ENCODE peak calls at places on chromosome 5, in four cellular contexts. U is occipital lobe, C is T-helper 1 cell, H is mammary epithelial cell. K is an unnamed sample.

GRCh38 chr5:93902288-93902687 is 160.9 kb upstream of the POU5F2 start:
- DNase-seq in H (no peak), U (no peak), C (no peak), K (no peak)

GRCh38 chr5:172213126-172213525 is 19.2 kb downstream of the EFCAB9 start:
- DNase-seq in H (no peak), C (no peak), U (no peak), K (no peak)

GRCh38 chr5:166907314-166907713 is 1384.1 kb upstream of the WWC1 start:
- DNase-seq in U (no peak), C (no peak), H (peak; percentile 26), K (peak; percentile 45)

GRCh38 chr5:177346820-177347219 is 4.6 kb downstream of the LMAN2 start:
- DNase-seq in U (no peak), C (no peak), H (no peak), K (no peak)

GRCh38 chr5:116115163-116115562 is 30.3 kb downstream of the COMMD10 start:
- DNase-seq in U (no peak), C (no peak), H (no peak), K (no peak)

GRCh38 chr5:176870110-176870591 is 29.0 kb downstream of the HK3 start:
- DNase-seq in C (no peak), U (no peak), H (no peak), K (no peak)

GRCh38 chr5:89703799-89704198 is 705.8 kb downstream of the CETN3 start:
- DNase-seq in H (no peak), U (no peak), C (no peak), K (no peak)

GRCh38 chr5:93072831-93073459 is 508.1 kb downstream of the NR2F1-AS1 start:
- DNase-seq in C (no peak), H (peak; percentile 50), U (no peak), K (peak; percentile 42)

GRCh38 chr5:15191012-15191411 is 309.0 kb upstream of the FBXL7 start:
- DNase-seq in H (no peak), C (no peak), U (no peak), K (no peak)

GRCh38 chr5:103525366-103525765 is 37.2 kb downstream of the NUDT12 start:
- DNase-seq in C (no peak), H (no peak), U (no peak), K (no peak)

GRCh38 chr5:141657937-141658545 is 6.8 kb upstream of the FCHSD1 start:
- DNase-seq in H (peak; percentile 82), C (no peak), U (no peak), K (peak; percentile 92)

GRCh38 chr5:25444697-25445096 is 799.9 kb upstream of the CDH10 start:
- DNase-seq in H (no peak), C (no peak), U (no peak), K (no peak)

GRCh38 chr5:56696900-56697299 is 118.4 kb upstream of the MAP3K1 start:
- DNase-seq in H (no peak), C (no peak), U (no peak), K (no peak)

GRCh38 chr5:133369161-133369783 is 243.1 kb downstream of the FSTL4 start:
- DNase-seq in H (no peak), C (no peak), U (no peak), K (no peak)

GRCh38 chr5:134508521-134509195 is 16.8 kb upstream of the JADE2 start:
- DNase-seq in U (no peak), C (no peak), H (no peak), K (no peak)

GRCh38 chr5:100791376-100791775 is 111.7 kb downstream of the ST8SIA4 start:
- DNase-seq in C (no peak), U (no peak), H (no peak), K (no peak)

GRCh38 chr5:178230879-178231735 is 1.5 kb downstream of the PHYKPL start:
- DNase-seq in H (no peak), C (no peak), U (no peak), K (no peak)

GRCh38 chr5:169218176-169218575 is 82.8 kb downstream of the SLIT3 start:
- DNase-seq in C (no peak), U (no peak), H (no peak), K (no peak)

GRCh38 chr5:170630711-170631141 is 126.9 kb downstream of the KCNIP1 start:
- DNase-seq in H (no peak), U (peak; percentile 8), C (no peak), K (no peak)

GRCh38 chr5:102540251-102540812 is 41.5 kb upstream of the SLCO6A1 start:
- DNase-seq in U (no peak), C (no peak), H (no peak), K (no peak)

GRCh38 chr5:59036274-59036961 is 453.5 kb downstream of the RAB3C start:
- DNase-seq in C (no peak), H (peak; percentile 93), U (no peak), K (peak; percentile 96)

GRCh38 chr5:180636403-180637075 is 12.9 kb downstream of the FLT4 start:
- DNase-seq in U (no peak), H (no peak), C (no peak), K (no peak)

GRCh38 chr5:176364765-176365662 is at the start of gene ARL10:
- DNase-seq in C (peak; percentile 33), H (no peak), U (peak; percentile 57), K (no peak)

GRCh38 chr5:102765350-102765749 is 10.2 kb downstream of the PAM start:
- DNase-seq in C (no peak), U (no peak), H (no peak), K (no peak)

GRCh38 chr5:149152317-149152746 is 11.0 kb downstream of the ABLIM3 start:
- DNase-seq in H (no peak), U (no peak), C (no peak), K (no peak)

GRCh38 chr5:763998-764781 is 20.3 kb downstream of the ZDHHC11B start:
- DNase-seq in H (no peak), C (no peak), U (no peak), K (no peak)

GRCh38 chr5:74313896-74314295 is 326.6 kb downstream of the ENC1 start:
- DNase-seq in H (no peak), U (no peak), C (no peak), K (no peak)

GRCh38 chr5:125298258-125298657 is 551.8 kb upstream of the ZNF608 start:
- DNase-seq in U (no peak), C (no peak), H (peak; percentile 37), K (peak; percentile 24)

GRCh38 chr5:83474170-83474796 is 2.7 kb downstream of the VCAN start:
- DNase-seq in H (peak; percentile 94), U (peak; percentile 11), C (no peak), K (peak; percentile 76)

GRCh38 chr5:95841914-95842812 is 19.6 kb upstream of the GLRX start:
- DNase-seq in U (no peak), H (peak; percentile 37), C (no peak), K (no peak)

GRCh38 chr5:173236531-173237501 is 1.8 kb upstream of the NKX2-5 start:
- DNase-seq in C (no peak), H (no peak), U (no peak), K (no peak)

GRCh38 chr5:180217797-180218196 is 8.8 kb upstream of the RASGEF1C start:
- DNase-seq in H (no peak), U (no peak), C (no peak), K (no peak)

GRCh38 chr5:153511632-153512031 is 21.2 kb downstream of the GRIA1 start:
- DNase-seq in C (no peak), H (no peak), U (peak; percentile 15), K (no peak)

GRCh38 chr5:54217826-54218503 is 92.4 kb downstream of the ARL15 start:
- DNase-seq in H (peak; percentile 42), C (no peak), U (no peak), K (no peak)

GRCh38 chr5:1445313-1445894 is at the start of gene SLC6A3:
- DNase-seq in C (no peak), H (no peak), U (no peak), K (no peak)

K was measured in foreskin keratinocyte.